ENCODE peak calls at places on chromosomes 5 and 9, in four cellular contexts. B is fibroblast of lung, Y is HCT116, E is neuronal stem cell. J is an unnamed sample. For H3K36me3, the result is how much of the 10 kb centered on the place peaks cover.

GRCh38 chr5:178152491-178153444 is 917 bp downstream of the NHP2 start:
- DNase-seq in Y (no peak), E (no peak), B (no peak), J (no peak)

GRCh38 chr9:106769331-106769730 is 93.6 kb upstream of the ZNF462 start:
- DNase-seq in E (no peak), Y (no peak), B (no peak), J (no peak)

GRCh38 chr9:35923927-35924763 is 14.9 kb downstream of the SPAAR start:
- DNase-seq in B (peak), Y (peak), E (no peak), J (peak)

GRCh38 chr5:11869203-11869602 is 35.0 kb downstream of the CTNND2 start:
- DNase-seq in Y (no peak), E (no peak), B (no peak), J (no peak)

GRCh38 chr5:83564069-83564749 is 92.7 kb downstream of the VCAN start:
- DNase-seq in B (peak), Y (peak), E (peak), J (peak)

GRCh38 chr5:180135128-180135955 is 63.8 kb upstream of the RNF130 start:
- DNase-seq in E (no peak), Y (peak), B (peak), J (peak)

GRCh38 chr9:112331676-112331955 is 1.8 kb downstream of the PTBP3 start:
- DNase-seq in E (no peak), Y (no peak), B (no peak), J (peak)

GRCh38 chr5:6405591-6405990 is 27.2 kb upstream of the MED10 start:
- DNase-seq in Y (no peak), B (no peak), E (no peak), J (no peak)

GRCh38 chr5:34530637-34531036 is 125.5 kb upstream of the RAI14 start:
- DNase-seq in B (peak), Y (no peak), E (no peak), J (no peak)

GRCh38 chr5:154514331-154514730 is 36.3 kb upstream of the HAND1 start:
- DNase-seq in E (no peak), B (no peak), Y (no peak), J (no peak)

GRCh38 chr9:133000842-133001241 is 22.3 kb downstream of the GFI1B start:
- DNase-seq in Y (no peak), B (no peak), E (no peak), J (no peak)

GRCh38 chr5:141430332-141431113 is at the start of gene PCDHGA12:
- DNase-seq in E (no peak), Y (no peak), B (peak), J (no peak)

GRCh38 chr5:171945066-171945465 is 61.4 kb downstream of the FBXW11 start:
- DNase-seq in B (peak), E (no peak), Y (no peak), J (no peak)

GRCh38 chr5:68086857-68087256 is 128.7 kb upstream of the PIK3R1 start:
- DNase-seq in E (no peak), Y (no peak), B (peak), J (no peak)

GRCh38 chr9:131238402-131239021 is 37.8 kb downstream of the FAM78A start:
- DNase-seq in E (peak), Y (no peak), B (peak), J (no peak)

GRCh38 chr5:94391996-94392395 is 226.4 kb downstream of the KIAA0825 start:
- DNase-seq in B (no peak), E (no peak), Y (no peak), J (no peak)

GRCh38 chr9:115198018-115198417 is 80.1 kb upstream of the TNC start:
- DNase-seq in Y (no peak), E (no peak), B (peak), J (peak)

GRCh38 chr5:14683906-14684455 is 19.5 kb downstream of the OTULIN start:
- DNase-seq in Y (no peak), E (no peak), B (no peak), J (no peak)
- H3K36me3 ChIP-seq in Y (under half), E (half or more), B (under half), J (half or more)

GRCh38 chr9:17859228-17859627 is 280.4 kb downstream of the SH3GL2 start:
- DNase-seq in B (no peak), Y (no peak), E (no peak), J (no peak)
- H3K9ac ChIP-seq in B (no peak), Y (no peak), E (no peak), J (no peak)

GRCh38 chr9:92639791-92640271 is 30.1 kb downstream of the IPPK start:
- DNase-seq in Y (no peak), E (no peak), B (no peak), J (no peak)

GRCh38 chr9:92640398-92641091 is 29.4 kb downstream of the IPPK start:
- DNase-seq in B (no peak), Y (no peak), E (no peak), J (no peak)

GRCh38 chr9:92642599-92642998 is 27.3 kb downstream of the IPPK start:
- DNase-seq in E (no peak), Y (no peak), B (no peak), J (no peak)

GRCh38 chr9:92641092-92641809 is 28.7 kb downstream of the IPPK start:
- DNase-seq in B (no peak), E (no peak), Y (no peak), J (no peak)

DNA sequence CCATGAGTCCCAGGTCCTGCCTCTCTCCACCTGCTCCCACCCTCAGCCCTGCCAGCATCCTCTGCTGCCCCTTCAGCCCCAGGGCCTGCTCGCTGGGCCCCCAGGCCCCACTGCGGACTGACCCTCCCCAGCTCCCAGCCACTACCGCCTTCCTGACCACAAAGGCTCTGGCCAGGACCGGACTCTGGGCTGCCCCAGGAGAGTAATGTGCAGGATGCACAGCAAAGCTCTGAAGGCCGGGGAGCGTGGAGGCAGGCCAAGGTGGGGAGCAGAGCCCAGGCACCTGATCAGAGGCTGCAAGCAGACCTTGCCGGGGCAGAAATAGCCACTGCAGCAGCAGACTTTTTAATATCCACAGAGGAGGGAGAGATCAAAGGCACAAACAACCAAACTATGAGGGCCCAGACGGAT is 27.9 kb downstream of the IPPK start:
- DNase-seq in B (no peak), E (no peak), Y (no peak), J (no peak)
- H3K36me3 ChIP-seq in B (under half), E (half or more), Y (under half), J (under half)

GRCh38 chr5:122942164-122942914 is 94.2 kb downstream of the PPIC start:
- DNase-seq in Y (no peak), B (peak), E (no peak), J (no peak)
- H3K9ac ChIP-seq in Y (no peak), B (no peak), E (no peak), J (no peak)

GRCh38 chr5:177141496-177141895 is 7.9 kb downstream of the NSD1 start:
- DNase-seq in E (no peak), Y (no peak), B (no peak), J (no peak)

GRCh38 chr5:177142029-177142681 is 8.6 kb downstream of the NSD1 start:
- DNase-seq in E (no peak), B (no peak), Y (no peak), J (no peak)

GRCh38 chr5:177142778-177143177 is 9.2 kb downstream of the NSD1 start:
- DNase-seq in E (no peak), B (no peak), Y (no peak), J (no peak)

GRCh38 chr5:177147239-177147638 is 13.7 kb downstream of the NSD1 start:
- DNase-seq in Y (no peak), E (no peak), B (peak), J (peak)
- H3K36me3 ChIP-seq in Y (under half), E (under half), B (under half), J (under half)

DNA sequence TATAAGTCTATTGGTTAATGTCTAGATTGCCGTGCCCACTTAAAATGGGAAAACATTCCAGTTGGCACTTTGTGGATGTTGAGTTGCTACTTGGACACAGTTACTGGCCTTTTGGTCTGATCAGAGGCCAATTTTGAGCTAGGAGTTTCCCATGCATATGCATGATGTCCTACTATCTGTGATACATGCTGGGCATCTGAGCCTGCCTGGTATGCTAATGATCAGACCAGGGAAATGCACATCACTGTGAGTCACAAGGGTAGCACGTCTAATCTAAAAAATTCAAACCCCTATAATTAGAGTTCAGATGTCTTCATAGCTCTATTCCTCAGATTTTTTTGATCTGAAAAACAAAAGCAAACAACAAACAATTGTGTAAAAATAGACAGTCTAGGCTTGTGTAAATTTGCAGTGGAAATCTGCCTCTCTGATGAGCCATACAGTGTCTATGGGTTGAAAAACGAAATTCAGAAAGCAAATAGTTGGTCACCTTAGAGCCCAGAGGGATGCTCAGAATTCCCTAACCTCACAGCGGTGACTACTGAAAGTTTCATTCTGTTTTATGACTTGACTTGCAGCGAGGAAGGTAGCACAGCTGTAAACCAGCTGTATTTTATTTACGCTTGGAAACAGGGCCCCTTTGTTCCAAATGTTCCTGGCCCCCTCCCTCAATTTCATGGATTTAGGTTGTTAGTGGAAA is 37.3 kb downstream of the PALM2AKAP2 start:
- DNase-seq in E (no peak), Y (no peak), B (no peak), J (peak)
- H3K9ac ChIP-seq in E (no peak), Y (no peak), B (no peak), J (peak)

DNA sequence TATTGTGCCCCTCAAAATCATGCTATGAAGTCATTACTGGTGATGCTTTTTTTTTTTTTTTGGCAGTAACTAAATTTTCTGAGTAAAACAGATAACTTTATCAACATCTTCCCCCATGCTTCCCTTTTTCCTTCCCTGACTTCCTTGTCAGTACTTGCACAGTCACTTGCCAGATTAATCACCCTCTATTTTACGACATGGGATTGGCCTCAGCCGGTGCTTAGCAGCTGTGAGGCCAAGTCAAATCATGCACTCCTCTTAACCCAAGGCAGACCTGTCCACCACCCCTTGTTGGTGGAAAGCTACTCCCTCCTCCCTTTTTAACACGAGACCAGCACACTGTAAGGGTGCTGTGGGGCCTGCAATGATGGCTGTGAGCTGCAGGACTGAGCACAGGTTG is 118.0 kb upstream of the OTULINL start:
- DNase-seq in B (no peak), E (no peak), Y (no peak), J (peak)
- H3K36me3 ChIP-seq in B (under half), E (half or more), Y (under half), J (half or more)

GRCh38 chr5:134464988-134465855 is 53.5 kb upstream of the CDKN2AIPNL start:
- DNase-seq in B (no peak), E (no peak), Y (no peak), J (no peak)
- H3K9ac ChIP-seq in B (no peak), E (no peak), Y (peak), J (peak)

GRCh38 chr5:128329542-128329941 is 208.5 kb downstream of the FBN2 start:
- DNase-seq in E (no peak), Y (no peak), B (no peak), J (no peak)

GRCh38 chr5:128339585-128339984 is 198.5 kb downstream of the FBN2 start:
- DNase-seq in B (no peak), Y (no peak), E (no peak), J (no peak)

GRCh38 chr5:128338649-128339048 is 199.4 kb downstream of the FBN2 start:
- DNase-seq in Y (no peak), E (no peak), B (no peak), J (no peak)

GRCh38 chr5:128331261-128331660 is 206.8 kb downstream of the FBN2 start:
- DNase-seq in E (no peak), B (no peak), Y (no peak), J (no peak)

DNA sequence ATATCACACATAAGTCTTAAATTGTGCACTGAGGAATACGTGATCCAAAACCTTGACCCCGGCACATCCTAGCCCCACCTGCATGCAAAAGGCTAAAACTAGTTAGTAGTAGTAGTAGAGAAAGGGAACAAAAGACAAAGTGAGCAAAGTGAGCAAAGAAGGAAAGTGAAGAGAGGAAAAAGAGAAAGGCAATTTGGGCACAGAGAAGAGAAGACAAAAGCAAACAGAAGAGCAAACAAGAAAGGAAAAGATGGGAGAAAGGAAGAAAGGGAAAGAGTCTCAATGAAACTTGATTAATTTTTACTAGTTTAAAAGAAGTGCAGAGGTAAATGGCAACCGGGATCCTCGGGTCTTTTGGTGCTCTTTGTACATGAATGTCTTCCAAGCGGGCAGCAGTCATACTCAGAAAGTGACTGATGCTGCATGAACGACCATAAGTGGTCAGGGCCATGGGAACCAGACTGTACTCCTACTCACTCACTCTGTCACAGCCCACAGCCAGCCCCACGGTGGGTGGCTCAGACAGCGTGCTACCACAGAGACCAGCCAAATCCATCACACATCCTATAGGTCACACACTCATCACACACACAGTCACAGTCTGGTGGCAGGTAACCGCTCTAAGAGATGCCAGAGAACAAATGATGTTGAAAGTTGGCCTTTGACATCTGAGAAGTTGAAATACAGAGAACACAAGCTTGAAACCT is 203.9 kb downstream of the FBN2 start:
- DNase-seq in Y (no peak), B (no peak), E (no peak), J (no peak)
- H3K36me3 ChIP-seq in Y (under half), B (under half), E (half or more), J (under half)

GRCh38 chr5:4372481-4372880 is 767.6 kb upstream of the ADAMTS16 start:
- DNase-seq in Y (no peak), B (no peak), E (no peak), J (no peak)

GRCh38 chr5:4370218-4370617 is 769.9 kb upstream of the ADAMTS16 start:
- DNase-seq in Y (no peak), B (no peak), E (no peak), J (no peak)

GRCh38 chr5:4374866-4375265 is 765.3 kb upstream of the ADAMTS16 start:
- DNase-seq in B (no peak), E (no peak), Y (no peak), J (no peak)

GRCh38 chr5:4375640-4376039 is 764.5 kb upstream of the ADAMTS16 start:
- DNase-seq in E (no peak), B (no peak), Y (no peak), J (no peak)

DNA sequence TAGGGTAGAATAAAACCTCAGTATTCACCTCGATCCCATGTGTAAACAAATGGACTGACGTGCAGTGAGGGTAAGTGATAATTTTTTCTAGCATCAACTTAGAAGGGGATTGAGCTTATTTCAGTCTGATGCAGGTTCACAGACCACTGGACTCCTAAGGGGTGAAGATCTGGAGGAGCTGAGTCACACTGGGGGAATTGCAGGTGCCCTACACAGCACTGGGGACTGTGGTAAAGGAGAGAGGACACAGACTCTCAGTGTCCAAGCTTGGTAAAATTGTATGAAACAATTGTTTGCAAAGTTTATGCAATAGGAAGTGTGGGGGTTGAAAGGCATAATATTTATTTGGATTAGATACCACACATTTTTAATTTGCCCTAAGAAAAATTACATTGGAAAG is 767.1 kb upstream of the ADAMTS16 start:
- DNase-seq in E (no peak), Y (no peak), B (no peak), J (no peak)
- H3K9ac ChIP-seq in E (no peak), Y (no peak), B (no peak), J (no peak)